ENCODE peak calls at places on chromosomes 6 and 20, in nine cellular contexts. N, P, W, Q, R, K, I, B and V are unnamed samples.
A peak's percentile ranks its signal among the peaks of the same experiment; 100 is the strongest.

GRCh38 chr20:53677447-53678314 is 84.0 kb upstream of the ZNF217 start:
- DNase-seq in N (peak; percentile 84), P (peak; percentile 36), W (peak; percentile 48), Q (peak; percentile 81), R (peak; percentile 36), K (no peak), I (peak; percentile 77), B (peak; percentile 66), V (peak; percentile 23)

GRCh38 chr6:27176096-27176495 is 71.4 kb upstream of the PRSS16 start:
- DNase-seq in N (peak; percentile 24), P (peak; percentile 35), W (no peak), Q (no peak), R (no peak), K (no peak), I (peak; percentile 17), B (no peak), V (no peak)

GRCh38 chr6:134079406-134079921 is 27.0 kb upstream of the SLC2A12 start:
- DNase-seq in N (no peak), P (no peak), W (no peak), Q (no peak), R (no peak), K (no peak), I (no peak), B (no peak), V (no peak)

GRCh38 chr6:34795836-34796425 is 4.0 kb downstream of the BLTP3A start:
- DNase-seq in N (peak; percentile 33), P (no peak), W (no peak), Q (no peak), R (no peak), K (no peak), I (peak; percentile 35), B (peak; percentile 7), V (no peak)

GRCh38 chr20:31806564-31807355 is 12.4 kb upstream of the MYLK2 start:
- DNase-seq in N (no peak), P (no peak), W (no peak), Q (no peak), R (no peak), K (no peak), I (no peak), B (no peak), V (no peak)

GRCh38 chr6:41780623-41781301 is at the start of gene PRICKLE4:
- DNase-seq in N (peak; percentile 43), P (no peak), W (peak; percentile 71), Q (peak; percentile 41), R (no peak), K (no peak), I (peak; percentile 69), B (peak; percentile 29), V (no peak)

GRCh38 chr20:33944914-33945313 is 48.8 kb upstream of the RALY start:
- DNase-seq in N (no peak), P (no peak), W (no peak), Q (no peak), R (no peak), K (no peak), I (no peak), B (no peak), V (no peak)

GRCh38 chr6:30880563-30881252 is 3.6 kb upstream of the DDR1 start:
- DNase-seq in N (no peak), P (no peak), W (no peak), Q (no peak), R (no peak), K (no peak), I (no peak), B (no peak), V (no peak)

GRCh38 chr20:57918546-57918945 is 208.7 kb upstream of the PMEPA1 start:
- DNase-seq in N (no peak), P (no peak), W (no peak), Q (no peak), R (no peak), K (no peak), I (no peak), B (no peak), V (no peak)

GRCh38 chr6:33439956-33440648 is 14.3 kb upstream of the ZBTB9 start:
- DNase-seq in N (no peak), P (no peak), W (no peak), Q (no peak), R (no peak), K (no peak), I (no peak), B (no peak), V (no peak)

GRCh38 chr6:148203970-148204369 is 138.7 kb upstream of the SASH1 start:
- DNase-seq in N (no peak), P (peak; percentile 70), W (no peak), Q (peak; percentile 92), R (no peak), K (peak; percentile 7), I (peak; percentile 61), B (no peak), V (no peak)

GRCh38 chr20:1943267-1944002 is 48.2 kb downstream of the SIRPA start:
- DNase-seq in N (peak; percentile 79), P (no peak), W (peak; percentile 76), Q (peak; percentile 85), R (peak; percentile 54), K (no peak), I (peak; percentile 44), B (no peak), V (no peak)

GRCh38 chr20:21312813-21313471 is 9.8 kb downstream of the XRN2 start:
- DNase-seq in N (no peak), P (no peak), W (no peak), Q (no peak), R (no peak), K (no peak), I (no peak), B (no peak), V (no peak)

GRCh38 chr6:90343581-90343980 is 46.9 kb upstream of the BACH2 start:
- DNase-seq in N (peak; percentile 20), P (no peak), W (no peak), Q (no peak), R (no peak), K (no peak), I (peak; percentile 29), B (peak; percentile 11), V (no peak)

GRCh38 chr6:157527471-157527907 is 146.5 kb downstream of the ZDHHC14 start:
- DNase-seq in N (peak; percentile 81), P (peak; percentile 20), W (no peak), Q (no peak), R (no peak), K (no peak), I (peak; percentile 93), B (no peak), V (no peak)

GRCh38 chr20:64044484-64045247 is 4.8 kb downstream of the SOX18 start:
- DNase-seq in N (peak; percentile 68), P (no peak), W (no peak), Q (peak; percentile 54), R (peak; percentile 74), K (no peak), I (peak; percentile 73), B (peak; percentile 63), V (no peak)

GRCh38 chr20:61795669-61796630 is 269.7 kb downstream of the TAF4 start:
- DNase-seq in N (no peak), P (no peak), W (peak; percentile 38), Q (no peak), R (no peak), K (no peak), I (no peak), B (no peak), V (no peak)

GRCh38 chr6:96521267-96521624 is 360 bp upstream of the UFL1 start:
- DNase-seq in N (no peak), P (no peak), W (no peak), Q (no peak), R (no peak), K (no peak), I (no peak), B (no peak), V (no peak)

GRCh38 chr6:6784514-6785162 is 196.1 kb downstream of the LY86 start:
- DNase-seq in N (no peak), P (no peak), W (no peak), Q (no peak), R (no peak), K (no peak), I (peak; percentile 8), B (no peak), V (no peak)

GRCh38 chr6:7106752-7107577 is 796 bp upstream of the RREB1 start:
- DNase-seq in N (no peak), P (peak; percentile 67), W (peak; percentile 59), Q (peak; percentile 64), R (no peak), K (peak; percentile 55), I (no peak), B (peak; percentile 38), V (no peak)

GRCh38 chr6:135018961-135019360 is 35.7 kb downstream of the HBS1L start:
- DNase-seq in N (no peak), P (no peak), W (no peak), Q (no peak), R (no peak), K (no peak), I (no peak), B (no peak), V (no peak)